ENCODE peak calls at places on chromosomes 13 and 19, in eight cellular contexts. One of them, this sample, is unnamed.

GRCh38 chr19:43984687-43985000 is 656 bp downstream of the ZNF155 start:
- DNase-seq in A549: no peak
- DNase-seq in adrenal gland: peak
- DNase-seq in endothelial cell of umbilical vein: no peak
- DNase-seq in IMR-90: no peak
- DNase-seq in esophagus muscularis mucosa: no peak
- DNase-seq in GM12878: no peak
- DNase-seq in body of pancreas: no peak
- DNase-seq in this sample: peak

GRCh38 chr19:37920591-37921450 is 13.8 kb downstream of the SIPA1L3 start:
- DNase-seq in A549: no peak
- DNase-seq in adrenal gland: no peak
- DNase-seq in endothelial cell of umbilical vein: no peak
- DNase-seq in IMR-90: no peak
- DNase-seq in esophagus muscularis mucosa: no peak
- DNase-seq in GM12878: no peak
- DNase-seq in body of pancreas: no peak
- DNase-seq in this sample: peak

GRCh38 chr13:29315847-29316246 is 279.6 kb downstream of the SLC7A1 start:
- DNase-seq in A549: no peak
- DNase-seq in adrenal gland: no peak
- DNase-seq in endothelial cell of umbilical vein: no peak
- DNase-seq in IMR-90: no peak
- DNase-seq in esophagus muscularis mucosa: no peak
- DNase-seq in GM12878: no peak
- DNase-seq in body of pancreas: no peak
- DNase-seq in this sample: no peak

GRCh38 chr13:99075268-99076191 is 97.7 kb upstream of the DOCK9 start:
- DNase-seq in A549: no peak
- DNase-seq in adrenal gland: no peak
- DNase-seq in endothelial cell of umbilical vein: no peak
- DNase-seq in IMR-90: no peak
- DNase-seq in esophagus muscularis mucosa: no peak
- DNase-seq in GM12878: peak
- DNase-seq in body of pancreas: no peak
- DNase-seq in this sample: no peak

GRCh38 chr19:15010497-15011255 is 31.0 kb upstream of the SLC1A6 start:
- DNase-seq in A549: no peak
- DNase-seq in adrenal gland: no peak
- DNase-seq in endothelial cell of umbilical vein: no peak
- DNase-seq in IMR-90: no peak
- DNase-seq in esophagus muscularis mucosa: no peak
- DNase-seq in GM12878: no peak
- DNase-seq in body of pancreas: no peak
- DNase-seq in this sample: no peak

GRCh38 chr19:28292822-28293500 is 920.0 kb downstream of the UQCRFS1 start:
- DNase-seq in A549: no peak
- DNase-seq in adrenal gland: no peak
- DNase-seq in endothelial cell of umbilical vein: peak
- DNase-seq in IMR-90: no peak
- DNase-seq in esophagus muscularis mucosa: peak
- DNase-seq in GM12878: no peak
- DNase-seq in body of pancreas: no peak
- DNase-seq in this sample: no peak

GRCh38 chr13:75637101-75637774 is 1.1 kb downstream of the LMO7 start:
- DNase-seq in A549: no peak
- DNase-seq in adrenal gland: no peak
- DNase-seq in endothelial cell of umbilical vein: no peak
- DNase-seq in IMR-90: no peak
- DNase-seq in esophagus muscularis mucosa: no peak
- DNase-seq in GM12878: no peak
- DNase-seq in body of pancreas: no peak
- DNase-seq in this sample: no peak

GRCh38 chr19:6238643-6239281 is 41.0 kb downstream of the MLLT1 start:
- DNase-seq in A549: no peak
- DNase-seq in adrenal gland: no peak
- DNase-seq in endothelial cell of umbilical vein: no peak
- DNase-seq in IMR-90: peak
- DNase-seq in esophagus muscularis mucosa: no peak
- DNase-seq in GM12878: no peak
- DNase-seq in body of pancreas: no peak
- DNase-seq in this sample: no peak

GRCh38 chr13:51623473-51623872 is 39.2 kb downstream of the WDFY2 start:
- DNase-seq in A549: no peak
- DNase-seq in adrenal gland: no peak
- DNase-seq in endothelial cell of umbilical vein: no peak
- DNase-seq in IMR-90: no peak
- DNase-seq in esophagus muscularis mucosa: no peak
- DNase-seq in GM12878: no peak
- DNase-seq in body of pancreas: no peak
- DNase-seq in this sample: no peak

GRCh38 chr13:79043208-79043607 is 362.8 kb downstream of the RBM26 start:
- DNase-seq in A549: no peak
- DNase-seq in adrenal gland: no peak
- DNase-seq in endothelial cell of umbilical vein: no peak
- DNase-seq in IMR-90: no peak
- DNase-seq in esophagus muscularis mucosa: no peak
- DNase-seq in GM12878: no peak
- DNase-seq in body of pancreas: no peak
- DNase-seq in this sample: no peak

GRCh38 chr19:15115080-15115479 is 7.9 kb downstream of the SYDE1 start:
- DNase-seq in A549: no peak
- DNase-seq in adrenal gland: peak
- DNase-seq in endothelial cell of umbilical vein: no peak
- DNase-seq in IMR-90: peak
- DNase-seq in esophagus muscularis mucosa: no peak
- DNase-seq in GM12878: no peak
- DNase-seq in body of pancreas: peak
- DNase-seq in this sample: peak

GRCh38 chr13:94617389-94618000 is 15.8 kb downstream of the GPR180 start:
- DNase-seq in A549: no peak
- DNase-seq in adrenal gland: no peak
- DNase-seq in endothelial cell of umbilical vein: peak
- DNase-seq in IMR-90: no peak
- DNase-seq in esophagus muscularis mucosa: no peak
- DNase-seq in GM12878: no peak
- DNase-seq in body of pancreas: peak
- DNase-seq in this sample: no peak

GRCh38 chr13:107770541-107770940 is 444.8 kb downstream of the LIG4 start:
- DNase-seq in A549: no peak
- DNase-seq in adrenal gland: no peak
- DNase-seq in endothelial cell of umbilical vein: no peak
- DNase-seq in IMR-90: no peak
- DNase-seq in esophagus muscularis mucosa: no peak
- DNase-seq in GM12878: no peak
- DNase-seq in body of pancreas: no peak
- DNase-seq in this sample: no peak

GRCh38 chr13:113777311-113778260 is 18.6 kb downstream of the TMEM255B start:
- DNase-seq in A549: no peak
- DNase-seq in adrenal gland: no peak
- DNase-seq in endothelial cell of umbilical vein: no peak
- DNase-seq in IMR-90: peak
- DNase-seq in esophagus muscularis mucosa: no peak
- DNase-seq in GM12878: no peak
- DNase-seq in body of pancreas: no peak
- DNase-seq in this sample: no peak

GRCh38 chr13:85666356-85666755 is 132.9 kb downstream of the SLITRK6 start:
- DNase-seq in A549: no peak
- DNase-seq in adrenal gland: no peak
- DNase-seq in endothelial cell of umbilical vein: no peak
- DNase-seq in IMR-90: no peak
- DNase-seq in esophagus muscularis mucosa: no peak
- DNase-seq in GM12878: no peak
- DNase-seq in body of pancreas: no peak
- DNase-seq in this sample: no peak

GRCh38 chr13:49214917-49215376 is 5.2 kb upstream of the MLNR start:
- DNase-seq in A549: no peak
- DNase-seq in adrenal gland: peak
- DNase-seq in endothelial cell of umbilical vein: no peak
- DNase-seq in IMR-90: peak
- DNase-seq in esophagus muscularis mucosa: no peak
- DNase-seq in GM12878: no peak
- DNase-seq in body of pancreas: peak
- DNase-seq in this sample: peak

GRCh38 chr19:29630661-29631060 is 24.6 kb downstream of the POP4 start:
- DNase-seq in A549: no peak
- DNase-seq in adrenal gland: no peak
- DNase-seq in endothelial cell of umbilical vein: no peak
- DNase-seq in IMR-90: no peak
- DNase-seq in esophagus muscularis mucosa: no peak
- DNase-seq in GM12878: no peak
- DNase-seq in body of pancreas: no peak
- DNase-seq in this sample: no peak

GRCh38 chr19:50890422-50891252 is 17.4 kb downstream of the KLK2 start:
- DNase-seq in A549: peak
- DNase-seq in adrenal gland: no peak
- DNase-seq in endothelial cell of umbilical vein: no peak
- DNase-seq in IMR-90: peak
- DNase-seq in esophagus muscularis mucosa: no peak
- DNase-seq in GM12878: peak
- DNase-seq in body of pancreas: no peak
- DNase-seq in this sample: no peak

GRCh38 chr19:44277331-44277730 is 17.6 kb downstream of the ZNF233 start:
- DNase-seq in A549: no peak
- DNase-seq in adrenal gland: no peak
- DNase-seq in endothelial cell of umbilical vein: no peak
- DNase-seq in IMR-90: no peak
- DNase-seq in esophagus muscularis mucosa: no peak
- DNase-seq in GM12878: no peak
- DNase-seq in body of pancreas: no peak
- DNase-seq in this sample: no peak

GRCh38 chr13:76884571-76885202 is 1.5 kb downstream of the KCTD12 start:
- DNase-seq in A549: no peak
- DNase-seq in adrenal gland: peak
- DNase-seq in endothelial cell of umbilical vein: peak
- DNase-seq in IMR-90: peak
- DNase-seq in esophagus muscularis mucosa: no peak
- DNase-seq in GM12878: no peak
- DNase-seq in body of pancreas: peak
- DNase-seq in this sample: peak

GRCh38 chr19:33256266-33256665 is 30.6 kb upstream of the SLC7A10 start:
- DNase-seq in A549: no peak
- DNase-seq in adrenal gland: no peak
- DNase-seq in endothelial cell of umbilical vein: no peak
- DNase-seq in IMR-90: no peak
- DNase-seq in esophagus muscularis mucosa: no peak
- DNase-seq in GM12878: no peak
- DNase-seq in body of pancreas: no peak
- DNase-seq in this sample: no peak

GRCh38 chr19:55341191-55342043 is 1.7 kb downstream of the KMT5C start:
- DNase-seq in A549: peak
- DNase-seq in adrenal gland: peak
- DNase-seq in endothelial cell of umbilical vein: peak
- DNase-seq in IMR-90: peak
- DNase-seq in esophagus muscularis mucosa: no peak
- DNase-seq in GM12878: no peak
- DNase-seq in body of pancreas: peak
- DNase-seq in this sample: peak

GRCh38 chr13:52371736-52372247 is 34.2 kb downstream of the THSD1 start:
- DNase-seq in A549: no peak
- DNase-seq in adrenal gland: no peak
- DNase-seq in endothelial cell of umbilical vein: peak
- DNase-seq in IMR-90: peak
- DNase-seq in esophagus muscularis mucosa: no peak
- DNase-seq in GM12878: no peak
- DNase-seq in body of pancreas: no peak
- DNase-seq in this sample: no peak

GRCh38 chr19:13521066-13521465 is 14.8 kb upstream of the CACNA1A start:
- DNase-seq in A549: no peak
- DNase-seq in adrenal gland: no peak
- DNase-seq in endothelial cell of umbilical vein: no peak
- DNase-seq in IMR-90: peak
- DNase-seq in esophagus muscularis mucosa: no peak
- DNase-seq in GM12878: no peak
- DNase-seq in body of pancreas: no peak
- DNase-seq in this sample: no peak

GRCh38 chr19:13530720-13531119 is 24.4 kb upstream of the CACNA1A start:
- DNase-seq in A549: no peak
- DNase-seq in adrenal gland: no peak
- DNase-seq in endothelial cell of umbilical vein: no peak
- DNase-seq in IMR-90: no peak
- DNase-seq in esophagus muscularis mucosa: no peak
- DNase-seq in GM12878: no peak
- DNase-seq in body of pancreas: no peak
- DNase-seq in this sample: no peak

DNA sequence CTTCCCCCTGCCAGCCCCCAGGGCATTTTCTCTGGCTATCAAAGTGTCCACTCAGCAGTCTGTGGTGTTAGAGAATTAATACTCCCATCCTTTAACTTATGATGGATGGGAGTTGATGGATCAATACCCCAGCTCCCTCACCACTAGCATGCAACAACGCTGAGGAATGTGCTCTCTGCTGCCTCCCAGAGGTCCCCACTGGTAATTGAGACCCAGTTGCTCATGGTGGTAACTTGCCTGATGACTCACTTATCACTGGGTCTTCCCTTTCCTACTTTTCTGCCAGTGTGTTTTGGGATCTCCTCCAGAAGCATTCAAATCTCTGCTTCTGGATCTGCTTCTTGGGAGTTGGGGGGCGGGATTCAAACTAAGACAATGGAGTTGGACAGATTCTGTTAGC is 20.3 kb upstream of the CACNA1A start:
- DNase-seq in A549: no peak
- DNase-seq in adrenal gland: no peak
- DNase-seq in endothelial cell of umbilical vein: no peak
- DNase-seq in IMR-90: peak
- DNase-seq in esophagus muscularis mucosa: no peak
- DNase-seq in GM12878: no peak
- DNase-seq in body of pancreas: no peak
- DNase-seq in this sample: no peak
- TF ChIP-seq CTCF in A549: no peak
- TF ChIP-seq CTCF in adrenal gland: no peak
- TF ChIP-seq CTCF in endothelial cell of umbilical vein: peak
- TF ChIP-seq CTCF in IMR-90: peak
- TF ChIP-seq CTCF in esophagus muscularis mucosa: no peak
- TF ChIP-seq CTCF in GM12878: peak
- TF ChIP-seq CTCF in body of pancreas: no peak
- TF ChIP-seq CTCF in this sample: no peak

GRCh38 chr19:7868326-7868670 is 5.9 kb downstream of the PRR36 start:
- DNase-seq in A549: no peak
- DNase-seq in adrenal gland: peak
- DNase-seq in endothelial cell of umbilical vein: no peak
- DNase-seq in IMR-90: no peak
- DNase-seq in esophagus muscularis mucosa: no peak
- DNase-seq in GM12878: no peak
- DNase-seq in body of pancreas: no peak
- DNase-seq in this sample: no peak
- TF ChIP-seq POLR2A in A549: no peak
- TF ChIP-seq POLR2A in adrenal gland: no peak
- TF ChIP-seq POLR2A in endothelial cell of umbilical vein: no peak
- TF ChIP-seq POLR2A in IMR-90: no peak
- TF ChIP-seq POLR2A in esophagus muscularis mucosa: no peak
- TF ChIP-seq POLR2A in GM12878: no peak
- TF ChIP-seq POLR2A in body of pancreas: no peak
- TF ChIP-seq POLR2A in this sample: no peak

GRCh38 chr19:16588089-16588823 is 16.0 kb upstream of the SLC35E1 start:
- DNase-seq in A549: no peak
- DNase-seq in adrenal gland: no peak
- DNase-seq in endothelial cell of umbilical vein: peak
- DNase-seq in IMR-90: peak
- DNase-seq in esophagus muscularis mucosa: no peak
- DNase-seq in GM12878: peak
- DNase-seq in body of pancreas: peak
- DNase-seq in this sample: no peak
- TF ChIP-seq CTCF in A549: no peak
- TF ChIP-seq CTCF in adrenal gland: no peak
- TF ChIP-seq CTCF in endothelial cell of umbilical vein: no peak
- TF ChIP-seq CTCF in IMR-90: no peak
- TF ChIP-seq CTCF in esophagus muscularis mucosa: no peak
- TF ChIP-seq CTCF in GM12878: no peak
- TF ChIP-seq CTCF in body of pancreas: no peak
- TF ChIP-seq CTCF in this sample: no peak

GRCh38 chr19:48568345-48568886 is 16.4 kb downstream of the SULT2B1 start:
- DNase-seq in A549: peak
- DNase-seq in adrenal gland: peak
- DNase-seq in endothelial cell of umbilical vein: peak
- DNase-seq in IMR-90: peak
- DNase-seq in esophagus muscularis mucosa: peak
- DNase-seq in GM12878: no peak
- DNase-seq in body of pancreas: peak
- DNase-seq in this sample: peak
- TF ChIP-seq POLR2A in A549: peak
- TF ChIP-seq POLR2A in adrenal gland: no peak
- TF ChIP-seq POLR2A in endothelial cell of umbilical vein: no peak
- TF ChIP-seq POLR2A in IMR-90: no peak
- TF ChIP-seq POLR2A in esophagus muscularis mucosa: no peak
- TF ChIP-seq POLR2A in GM12878: no peak
- TF ChIP-seq POLR2A in body of pancreas: peak
- TF ChIP-seq POLR2A in this sample: peak